ENCODE peak calls at places on chromosomes 7 and 10, in five cellular contexts. V, K, F, O and Y are unnamed samples.

GRCh38 chr7:12703881-12704280 is 16.4 kb downstream of the ARL4A start:
- DNase-seq in O (no peak), F (no peak), V (no peak), K (no peak), Y (no peak)

GRCh38 chr10:119315128-119316001 is 108.0 kb downstream of the GRK5 start:
- DNase-seq in V (no peak), K (peak), O (no peak), F (peak), Y (no peak)

GRCh38 chr7:73669316-73669715 is 1.7 kb downstream of the VPS37D start:
- DNase-seq in V (no peak), F (no peak), K (no peak), O (no peak), Y (no peak)

GRCh38 chr10:78769526-78769925 is 299.2 kb upstream of the ZMIZ1 start:
- DNase-seq in V (no peak), F (no peak), K (no peak), O (peak), Y (no peak)

GRCh38 chr7:7620644-7621210 is 19.8 kb upstream of the UMAD1 start:
- DNase-seq in V (no peak), F (no peak), K (no peak), O (no peak), Y (no peak)

GRCh38 chr10:70568781-70569495 is 33.6 kb downstream of the PRF1 start:
- DNase-seq in K (no peak), O (no peak), F (no peak), V (no peak), Y (no peak)

GRCh38 chr7:120981888-120982615 is 6.5 kb upstream of the CPED1 start:
- DNase-seq in K (no peak), O (no peak), V (no peak), F (no peak), Y (no peak)

GRCh38 chr10:24351883-24352778 is 143.2 kb downstream of the KIAA1217 start:
- DNase-seq in V (no peak), O (no peak), K (no peak), F (no peak), Y (peak)

GRCh38 chr7:111112439-111112838 is 21.5 kb downstream of the LRRN3 start:
- DNase-seq in F (no peak), K (no peak), V (no peak), O (no peak), Y (no peak)

GRCh38 chr10:323651-324293 is 188.5 kb downstream of the ZMYND11 start:
- DNase-seq in K (no peak), V (no peak), F (peak), O (no peak), Y (no peak)

GRCh38 chr7:26990268-26990667 is 105.5 kb downstream of the HOXA1 start:
- DNase-seq in F (peak), K (no peak), O (no peak), V (no peak), Y (no peak)

GRCh38 chr7:75534727-75535307 is 42.7 kb downstream of the SPDYE5 start:
- DNase-seq in K (no peak), O (no peak), F (peak), V (no peak), Y (no peak)

GRCh38 chr7:73626814-73627213 is 2.5 kb upstream of the MLXIPL start:
- DNase-seq in V (no peak), K (no peak), F (no peak), O (peak), Y (no peak)

GRCh38 chr10:127872871-127873600 is 19.7 kb downstream of the CLRN3 start:
- DNase-seq in K (no peak), O (peak), F (no peak), V (no peak), Y (no peak)

GRCh38 chr10:60172363-60172990 is 217.2 kb downstream of the ANK3 start:
- DNase-seq in V (no peak), O (no peak), K (no peak), F (no peak), Y (no peak)

GRCh38 chr10:129774082-129774735 is 189.9 kb downstream of the EBF3 start:
- DNase-seq in O (no peak), V (no peak), F (no peak), K (no peak), Y (no peak)

GRCh38 chr10:48454302-48455054 is 148.0 kb downstream of the MAPK8 start:
- DNase-seq in O (no peak), K (no peak), F (no peak), V (no peak), Y (peak)

GRCh38 chr7:56105508-56105907 is 768 bp downstream of the CHCHD2 start:
- DNase-seq in O (peak), K (no peak), F (peak), V (peak), Y (no peak)

GRCh38 chr10:91579351-91579985 is 53.4 kb downstream of the PPP1R3C start:
- DNase-seq in K (no peak), V (no peak), F (no peak), O (no peak), Y (no peak)

GRCh38 chr7:36361227-36361626 is 28.4 kb upstream of the ANLN start:
- DNase-seq in F (no peak), V (no peak), K (no peak), O (no peak), Y (no peak)

GRCh38 chr7:102258749-102259107 is 27.9 kb upstream of the SH2B2 start:
- DNase-seq in K (no peak), V (no peak), F (no peak), O (no peak), Y (no peak)

GRCh38 chr7:157676456-157677255 is 339.9 kb downstream of the DNAJB6 start:
- DNase-seq in F (no peak), O (no peak), V (no peak), K (no peak), Y (no peak)

GRCh38 chr7:81399461-81399860 is 370.4 kb downstream of the HGF start:
- DNase-seq in V (no peak), O (no peak), K (no peak), F (no peak), Y (no peak)

GRCh38 chr7:72751978-72752377 is 76.0 kb downstream of the TYW1B start:
- DNase-seq in K (no peak), O (no peak), V (no peak), F (no peak), Y (peak)

GRCh38 chr10:122308487-122309141 is 37.5 kb downstream of the BTBD16 start:
- DNase-seq in O (no peak), K (no peak), F (no peak), V (no peak), Y (no peak)

GRCh38 chr7:151745090-151745638 is 131.8 kb downstream of the PRKAG2 start:
- DNase-seq in V (no peak), O (peak), F (no peak), K (peak), Y (no peak)

GRCh38 chr7:10802011-10802410 is 171.7 kb upstream of the PHF14 start:
- DNase-seq in V (no peak), O (no peak), F (no peak), K (no peak), Y (no peak)

GRCh38 chr7:156651472-156651871 is 10.9 kb downstream of the RNF32 start:
- DNase-seq in K (no peak), F (no peak), V (no peak), O (no peak), Y (no peak)

GRCh38 chr7:156655232-156655628 is 14.7 kb downstream of the RNF32 start:
- DNase-seq in O (no peak), V (no peak), F (no peak), K (no peak), Y (no peak)

GRCh38 chr7:156654511-156655231 is 14.1 kb downstream of the RNF32 start:
- DNase-seq in K (no peak), V (no peak), F (no peak), O (no peak), Y (no peak)

GRCh38 chr7:156652886-156653568 is 12.5 kb downstream of the RNF32 start:
- DNase-seq in K (no peak), F (no peak), V (no peak), O (no peak), Y (no peak)

DNA sequence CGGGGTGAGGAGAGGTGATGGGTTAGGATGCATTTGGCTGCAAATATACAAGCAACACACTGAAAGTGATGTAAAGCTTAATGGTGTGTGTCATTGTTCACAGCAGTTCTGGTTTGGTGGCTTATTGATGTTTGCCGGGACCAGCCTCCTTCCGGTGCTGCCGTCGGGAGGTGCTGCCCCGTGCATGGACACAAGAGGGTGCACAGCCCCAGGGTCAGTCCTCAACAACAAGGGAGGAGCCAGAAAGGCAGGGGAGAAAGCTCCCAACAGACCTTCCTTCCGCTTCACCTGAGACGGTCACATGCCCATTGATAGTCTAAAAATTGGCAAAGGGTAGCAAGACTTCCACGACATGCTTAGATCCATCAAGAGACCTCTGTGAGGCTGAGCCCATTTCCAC is 9.5 kb downstream of the RNF32 start:
- DNase-seq in O (peak), F (no peak), K (no peak), V (no peak), Y (peak)
- TF ChIP-seq CTCF in O (peak), F (peak), K (no peak), V (no peak), Y (peak)

DNA sequence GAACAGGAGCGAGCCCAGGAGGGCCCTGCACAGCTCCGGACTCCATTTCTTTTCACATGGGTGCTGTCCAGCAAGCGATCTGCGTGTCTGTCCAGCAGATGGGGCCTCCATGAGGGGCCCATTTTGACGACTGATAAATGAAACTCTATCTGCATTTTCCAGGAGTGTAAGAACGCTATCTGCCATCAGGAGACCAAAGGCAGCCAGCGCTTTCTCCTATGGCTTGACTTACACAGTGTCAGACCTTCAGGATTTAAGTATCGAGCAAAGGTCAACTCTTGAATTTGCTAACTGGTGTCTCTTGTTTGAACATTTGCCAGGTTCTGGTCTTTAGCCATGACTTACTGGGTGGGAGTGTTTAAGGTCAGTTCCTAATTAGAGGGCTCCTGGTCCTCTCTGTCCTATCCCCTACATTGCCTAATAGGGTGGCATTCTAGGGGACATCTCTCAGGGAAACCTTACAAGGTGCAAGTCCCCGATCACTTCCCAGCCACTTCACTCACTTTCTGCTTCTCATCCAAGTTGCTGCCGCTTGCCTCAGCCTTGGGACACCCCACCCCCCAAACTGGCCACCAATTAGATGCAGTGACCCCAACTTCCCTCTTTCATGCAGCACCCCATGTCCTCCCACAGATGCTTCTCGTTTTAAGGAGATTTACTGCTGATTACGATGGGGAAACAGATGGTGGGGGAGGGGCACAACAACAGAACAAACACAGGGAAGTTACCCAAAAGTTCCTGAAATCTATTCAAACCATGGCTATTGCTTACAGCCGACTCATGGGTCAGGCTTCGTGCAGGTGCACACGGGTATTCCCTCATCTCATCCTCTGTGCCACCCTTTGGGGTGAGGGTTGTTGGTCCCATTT is 20.0 kb downstream of the VSIR start:
- DNase-seq in F (no peak), K (no peak), O (no peak), V (no peak), Y (no peak)
- TF ChIP-seq CTCF in F (no peak), K (no peak), O (no peak), V (no peak), Y (no peak)

GRCh38 chr10:123642697-123643096 is 23.5 kb upstream of the GPR26 start:
- DNase-seq in V (no peak), F (no peak), K (no peak), O (no peak), Y (no peak)
- TF ChIP-seq CTCF in V (no peak), F (no peak), K (no peak), O (no peak), Y (peak)

GRCh38 chr7:37448637-37449331 is at the start of gene ELMO1:
- DNase-seq in F (no peak), V (peak), O (peak), K (peak), Y (peak)
- TF ChIP-seq CTCF in F (peak), V (peak), O (peak), K (peak), Y (peak)

GRCh38 chr10:14396441-14397048 is 65.8 kb upstream of the FRMD4A start:
- DNase-seq in O (no peak), K (no peak), V (no peak), F (no peak), Y (no peak)
- TF ChIP-seq CTCF in O (peak), K (peak), V (peak), F (peak), Y (peak)